ENCODE peak calls at places on chromosomes 7 and 10, in five cellular contexts. One of them, this sample, is unnamed.

GRCh38 chr7:81211617-81212016 is 292.8 kb upstream of the SEMA3C start:
- DNase-seq in CD8-positive, alpha-beta T cell: no peak
- DNase-seq in neuronal stem cell: no peak
- DNase-seq in AG04450: no peak
- DNase-seq in GM12865: no peak
- DNase-seq in this sample: no peak

GRCh38 chr7:100356416-100357068 is 1.4 kb upstream of the PILRB start:
- DNase-seq in GM12865: no peak
- DNase-seq in CD8-positive, alpha-beta T cell: no peak
- DNase-seq in AG04450: no peak
- DNase-seq in neuronal stem cell: no peak
- DNase-seq in this sample: no peak

GRCh38 chr10:122567056-122567660 is 6.6 kb downstream of the DMBT1 start:
- DNase-seq in AG04450: no peak
- DNase-seq in neuronal stem cell: no peak
- DNase-seq in CD8-positive, alpha-beta T cell: peak; percentile 24
- DNase-seq in GM12865: peak; percentile 29
- DNase-seq in this sample: no peak

GRCh38 chr7:91251877-91252276 is 12.4 kb upstream of the FZD1 start:
- DNase-seq in neuronal stem cell: no peak
- DNase-seq in CD8-positive, alpha-beta T cell: no peak
- DNase-seq in AG04450: no peak
- DNase-seq in GM12865: no peak
- DNase-seq in this sample: no peak

GRCh38 chr7:121394709-121395140 is 1.4 kb downstream of the FAM3C start:
- DNase-seq in AG04450: no peak
- DNase-seq in GM12865: peak; percentile 66
- DNase-seq in CD8-positive, alpha-beta T cell: no peak
- DNase-seq in neuronal stem cell: no peak
- DNase-seq in this sample: no peak

GRCh38 chr7:46285856-46286255 is 364.8 kb upstream of the IGFBP3 start:
- DNase-seq in neuronal stem cell: no peak
- DNase-seq in GM12865: no peak
- DNase-seq in AG04450: no peak
- DNase-seq in CD8-positive, alpha-beta T cell: no peak
- DNase-seq in this sample: no peak

GRCh38 chr7:100446040-100446439 is 9.7 kb upstream of the PPP1R35 start:
- DNase-seq in neuronal stem cell: no peak
- DNase-seq in CD8-positive, alpha-beta T cell: no peak
- DNase-seq in GM12865: no peak
- DNase-seq in AG04450: no peak
- DNase-seq in this sample: no peak

GRCh38 chr10:44260286-44260928 is 124.5 kb downstream of the CXCL12 start:
- DNase-seq in neuronal stem cell: no peak
- DNase-seq in GM12865: peak; percentile 77
- DNase-seq in AG04450: no peak
- DNase-seq in CD8-positive, alpha-beta T cell: no peak
- DNase-seq in this sample: peak; percentile 67

GRCh38 chr7:73308074-73308664 is 457 bp downstream of the NSUN5 start:
- DNase-seq in CD8-positive, alpha-beta T cell: no peak
- DNase-seq in AG04450: no peak
- DNase-seq in GM12865: peak; percentile 30
- DNase-seq in neuronal stem cell: no peak
- DNase-seq in this sample: no peak

GRCh38 chr7:4769753-4770152 is 5.7 kb upstream of the AP5Z1 start:
- DNase-seq in CD8-positive, alpha-beta T cell: no peak
- DNase-seq in GM12865: no peak
- DNase-seq in AG04450: no peak
- DNase-seq in neuronal stem cell: no peak
- DNase-seq in this sample: no peak

GRCh38 chr10:43060291-43060690 is 16.6 kb upstream of the RET start:
- DNase-seq in CD8-positive, alpha-beta T cell: no peak
- DNase-seq in AG04450: no peak
- DNase-seq in neuronal stem cell: no peak
- DNase-seq in GM12865: no peak
- DNase-seq in this sample: no peak

GRCh38 chr10:116263870-116264269 is 9.1 kb downstream of the GFRA1 start:
- DNase-seq in CD8-positive, alpha-beta T cell: no peak
- DNase-seq in neuronal stem cell: no peak
- DNase-seq in AG04450: no peak
- DNase-seq in GM12865: no peak
- DNase-seq in this sample: no peak

GRCh38 chr10:97543025-97543546 is 29.5 kb upstream of the ANKRD2 start:
- DNase-seq in CD8-positive, alpha-beta T cell: peak; percentile 14
- DNase-seq in AG04450: peak; percentile 84
- DNase-seq in neuronal stem cell: no peak
- DNase-seq in GM12865: no peak
- DNase-seq in this sample: no peak

GRCh38 chr7:29588212-29588611 is 24.6 kb downstream of the PRR15 start:
- DNase-seq in CD8-positive, alpha-beta T cell: no peak
- DNase-seq in neuronal stem cell: no peak
- DNase-seq in GM12865: no peak
- DNase-seq in AG04450: no peak
- DNase-seq in this sample: no peak

GRCh38 chr10:44008917-44009620 is 360.4 kb upstream of the ZNF32 start:
- DNase-seq in CD8-positive, alpha-beta T cell: no peak
- DNase-seq in GM12865: no peak
- DNase-seq in AG04450: no peak
- DNase-seq in neuronal stem cell: no peak
- DNase-seq in this sample: no peak

GRCh38 chr10:43931308-43931930 is 282.7 kb upstream of the ZNF32 start:
- DNase-seq in GM12865: no peak
- DNase-seq in AG04450: peak; percentile 50
- DNase-seq in neuronal stem cell: no peak
- DNase-seq in CD8-positive, alpha-beta T cell: no peak
- DNase-seq in this sample: no peak

GRCh38 chr10:62047240-62047897 is 145.9 kb downstream of the ARID5B start:
- DNase-seq in neuronal stem cell: no peak
- DNase-seq in CD8-positive, alpha-beta T cell: no peak
- DNase-seq in AG04450: no peak
- DNase-seq in GM12865: peak; percentile 62
- DNase-seq in this sample: peak; percentile 36

DNA sequence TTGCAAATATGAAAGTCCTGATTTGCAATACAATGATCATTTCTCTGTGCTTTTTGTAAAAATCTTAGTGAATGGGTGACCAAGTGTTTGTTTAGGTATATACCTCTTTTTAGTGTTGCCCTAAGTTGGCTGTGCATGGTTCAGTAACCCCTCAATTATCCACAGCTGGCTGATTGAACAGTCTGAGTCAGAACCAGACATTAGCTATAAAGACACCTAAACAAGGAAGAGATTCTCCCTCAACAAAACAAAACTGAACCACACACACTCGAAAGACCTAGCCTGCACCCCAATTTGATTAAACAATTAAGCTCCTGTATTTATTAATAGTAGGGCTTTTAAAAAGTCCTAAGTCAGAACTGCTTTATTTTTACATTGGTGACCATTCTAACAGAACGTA is 2.8 kb downstream of the RSBN1L start:
- DNase-seq in AG04450: no peak
- DNase-seq in CD8-positive, alpha-beta T cell: no peak
- DNase-seq in neuronal stem cell: no peak
- DNase-seq in GM12865: peak; percentile 78
- DNase-seq in this sample: peak; percentile 54
- H3K4me3 ChIP-seq in AG04450: peak overlapping the region; percentile 14
- H3K4me3 ChIP-seq in CD8-positive, alpha-beta T cell: peak overlapping the region; percentile 9
- H3K4me3 ChIP-seq in neuronal stem cell: no peak overlapping the region
- H3K4me3 ChIP-seq in GM12865: peak overlapping the region; percentile 91
- H3K4me3 ChIP-seq in this sample: peak overlapping the region; percentile 97

GRCh38 chr7:27156901-27157716 is 634 bp upstream of the HOXA7 start:
- DNase-seq in CD8-positive, alpha-beta T cell: peak; percentile 9
- DNase-seq in GM12865: no peak
- DNase-seq in AG04450: no peak
- DNase-seq in neuronal stem cell: no peak
- DNase-seq in this sample: no peak
- H3K4me3 ChIP-seq in CD8-positive, alpha-beta T cell: no peak overlapping the region
- H3K4me3 ChIP-seq in GM12865: no peak overlapping the region
- H3K4me3 ChIP-seq in AG04450: peak overlapping the region; percentile 68
- H3K4me3 ChIP-seq in neuronal stem cell: no peak overlapping the region
- H3K4me3 ChIP-seq in this sample: no peak overlapping the region

GRCh38 chr7:923108-924041 is 31.1 kb downstream of the ADAP1 start:
- DNase-seq in AG04450: no peak
- DNase-seq in CD8-positive, alpha-beta T cell: peak; percentile 96
- DNase-seq in neuronal stem cell: no peak
- DNase-seq in GM12865: peak; percentile 97
- DNase-seq in this sample: peak; percentile 83
- H3K4me3 ChIP-seq in AG04450: no peak overlapping the region
- H3K4me3 ChIP-seq in CD8-positive, alpha-beta T cell: peak overlapping the region; percentile 94
- H3K4me3 ChIP-seq in neuronal stem cell: no peak overlapping the region
- H3K4me3 ChIP-seq in GM12865: peak overlapping the region; percentile 94
- H3K4me3 ChIP-seq in this sample: peak overlapping the region; percentile 67

DNA sequence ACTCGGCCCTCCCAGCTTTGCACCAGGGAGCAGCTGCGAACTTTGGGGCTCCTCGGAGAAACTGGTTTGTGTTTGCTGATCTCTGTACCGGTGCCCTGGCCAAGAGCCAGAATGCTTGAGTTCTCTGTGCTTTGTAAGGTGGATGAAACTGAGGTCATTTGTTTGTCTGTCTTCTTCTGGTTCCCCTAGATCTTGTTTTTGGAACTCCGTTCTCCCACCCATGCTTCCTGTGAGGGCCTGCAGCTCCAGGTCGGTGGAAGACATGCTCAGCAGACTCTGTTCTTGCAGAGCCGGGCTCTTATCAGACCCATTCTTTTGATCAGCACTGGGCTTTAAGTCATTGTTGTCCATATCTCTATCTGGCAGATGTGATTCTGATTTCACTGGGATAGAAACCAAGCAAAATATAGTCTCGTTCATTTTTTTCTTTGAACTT is 31.4 kb downstream of the JCAD start:
- DNase-seq in AG04450: no peak
- DNase-seq in GM12865: peak; percentile 5
- DNase-seq in CD8-positive, alpha-beta T cell: peak; percentile 13
- DNase-seq in neuronal stem cell: no peak
- DNase-seq in this sample: no peak
- H3K4me3 ChIP-seq in AG04450: no peak overlapping the region
- H3K4me3 ChIP-seq in GM12865: no peak overlapping the region
- H3K4me3 ChIP-seq in CD8-positive, alpha-beta T cell: peak overlapping the region; percentile 53
- H3K4me3 ChIP-seq in neuronal stem cell: no peak overlapping the region
- H3K4me3 ChIP-seq in this sample: no peak overlapping the region